ENCODE peak calls at places on chromosomes 4 and X, in five cellular contexts. M is BJ; J is Panc1; Q is activated naive CD4-positive, alpha-beta T cell treated with anti-CD3 and anti-CD28 coated beads, Interleukin-2, amount 50 U/mL, for 72 hours; X is EL. C is an unnamed sample.

GRCh38 chrX:46642145-46642544 is 68.6 kb downstream of the CHST7 start:
- DNase-seq in M (no peak), J (no peak), Q (no peak), X (peak), C (no peak)

GRCh38 chr4:81631958-81632439 is 160.3 kb upstream of the RASGEF1B start:
- DNase-seq in M (peak), J (no peak), Q (no peak), X (peak), C (no peak)

GRCh38 chrX:39705299-39705698 is 392.5 kb downstream of the BCOR start:
- DNase-seq in M (peak), J (no peak), Q (no peak), X (peak), C (peak)

GRCh38 chrX:138026211-138026610 is 460.3 kb downstream of the ZIC3 start:
- DNase-seq in M (no peak), J (no peak), Q (no peak), X (no peak), C (no peak)

GRCh38 chr4:24070117-24070516 is 180.3 kb upstream of the PPARGC1A start:
- DNase-seq in M (peak), J (peak), Q (no peak), X (peak), C (no peak)

GRCh38 chrX:121733514-121733913 is 686.1 kb downstream of the GLUD2 start:
- DNase-seq in M (peak), J (no peak), Q (no peak), X (peak), C (no peak)

GRCh38 chr4:4479366-4479765 is 62.5 kb downstream of the STX18 start:
- DNase-seq in M (no peak), J (no peak), Q (no peak), X (no peak), C (no peak)

GRCh38 chr4:87589531-87589930 is 18.8 kb upstream of the DSPP start:
- DNase-seq in M (peak), J (no peak), Q (no peak), X (peak), C (no peak)

GRCh38 chrX:133265331-133265730 is 47.2 kb upstream of the TFDP3 start:
- DNase-seq in M (no peak), J (no peak), Q (no peak), X (no peak), C (no peak)

C was measured in stomach.